ENCODE peak calls at places on chromosomes 16 and 17, in nine cellular contexts. W, G, U, A, X, T, M, H and O are unnamed samples.

GRCh38 chr17:31061678-31062077 is 33.1 kb upstream of the NF1 start:
- DNase-seq in W (peak; percentile 53), G (no peak), U (peak; percentile 48), A (peak; percentile 78), X (no peak), T (no peak), M (no peak), H (peak; percentile 82), O (no peak)

GRCh38 chr17:36862116-36862920 is 75.0 kb upstream of the LHX1 start:
- DNase-seq in W (no peak), G (no peak), U (peak; percentile 96), A (no peak), X (no peak), T (no peak), M (peak; percentile 62), H (peak; percentile 90), O (no peak)

GRCh38 chr17:41678411-41678906 is 10.2 kb upstream of the EIF1 start:
- DNase-seq in W (no peak), G (no peak), U (no peak), A (no peak), X (no peak), T (no peak), M (no peak), H (no peak), O (no peak)

GRCh38 chr17:42535400-42536047 is 517 bp upstream of the NAGLU start:
- DNase-seq in W (no peak), G (no peak), U (no peak), A (no peak), X (no peak), T (no peak), M (no peak), H (no peak), O (no peak)

GRCh38 chr16:57277586-57277985 is 6.9 kb downstream of the PLLP start:
- DNase-seq in W (no peak), G (peak; percentile 83), U (no peak), A (no peak), X (peak; percentile 39), T (no peak), M (no peak), H (no peak), O (peak; percentile 48)

GRCh38 chr17:48051706-48052486 is 3.7 kb downstream of the NFE2L1 start:
- DNase-seq in W (peak; percentile 28), G (peak; percentile 86), U (no peak), A (no peak), X (peak; percentile 93), T (peak; percentile 85), M (no peak), H (peak; percentile 66), O (peak; percentile 42)

GRCh38 chr16:590165-590874 is 454 bp downstream of the RAB40C start:
- DNase-seq in W (peak; percentile 64), G (no peak), U (no peak), A (no peak), X (peak; percentile 87), T (no peak), M (peak; percentile 67), H (peak; percentile 65), O (no peak)

GRCh38 chr16:74291176-74291575 is 5.4 kb upstream of the PSMD7 start:
- DNase-seq in W (no peak), G (no peak), U (no peak), A (no peak), X (no peak), T (no peak), M (no peak), H (no peak), O (no peak)

GRCh38 chr17:46977348-46977747 is 1.7 kb downstream of the RPRML start:
- DNase-seq in W (peak; percentile 93), G (peak; percentile 11), U (peak; percentile 97), A (peak; percentile 98), X (peak; percentile 34), T (peak; percentile 54), M (peak; percentile 51), H (peak; percentile 97), O (peak; percentile 31)

GRCh38 chr17:18008496-18009268 is 30.3 kb downstream of the ATPAF2 start:
- DNase-seq in W (no peak), G (peak; percentile 72), U (peak; percentile 65), A (no peak), X (peak; percentile 43), T (no peak), M (peak; percentile 69), H (no peak), O (no peak)

GRCh38 chr17:42531455-42532354 is 4.3 kb upstream of the NAGLU start:
- DNase-seq in W (peak; percentile 87), G (no peak), U (peak; percentile 93), A (peak; percentile 77), X (peak; percentile 85), T (peak; percentile 70), M (peak; percentile 86), H (peak; percentile 91), O (peak; percentile 74)

GRCh38 chr17:40065771-40066510 is 3.2 kb downstream of the THRA start:
- DNase-seq in W (no peak), G (no peak), U (no peak), A (peak; percentile 33), X (peak; percentile 17), T (no peak), M (no peak), H (peak; percentile 52), O (no peak)
- H3K9ac ChIP-seq in W (peak overlapping the region; percentile 2), G (no peak overlapping the region), U (no peak overlapping the region), A (no peak overlapping the region), X (peak overlapping the region; percentile 2), T (no peak overlapping the region), M (peak overlapping the region; percentile 40), H (no peak overlapping the region), O (no peak overlapping the region)

DNA sequence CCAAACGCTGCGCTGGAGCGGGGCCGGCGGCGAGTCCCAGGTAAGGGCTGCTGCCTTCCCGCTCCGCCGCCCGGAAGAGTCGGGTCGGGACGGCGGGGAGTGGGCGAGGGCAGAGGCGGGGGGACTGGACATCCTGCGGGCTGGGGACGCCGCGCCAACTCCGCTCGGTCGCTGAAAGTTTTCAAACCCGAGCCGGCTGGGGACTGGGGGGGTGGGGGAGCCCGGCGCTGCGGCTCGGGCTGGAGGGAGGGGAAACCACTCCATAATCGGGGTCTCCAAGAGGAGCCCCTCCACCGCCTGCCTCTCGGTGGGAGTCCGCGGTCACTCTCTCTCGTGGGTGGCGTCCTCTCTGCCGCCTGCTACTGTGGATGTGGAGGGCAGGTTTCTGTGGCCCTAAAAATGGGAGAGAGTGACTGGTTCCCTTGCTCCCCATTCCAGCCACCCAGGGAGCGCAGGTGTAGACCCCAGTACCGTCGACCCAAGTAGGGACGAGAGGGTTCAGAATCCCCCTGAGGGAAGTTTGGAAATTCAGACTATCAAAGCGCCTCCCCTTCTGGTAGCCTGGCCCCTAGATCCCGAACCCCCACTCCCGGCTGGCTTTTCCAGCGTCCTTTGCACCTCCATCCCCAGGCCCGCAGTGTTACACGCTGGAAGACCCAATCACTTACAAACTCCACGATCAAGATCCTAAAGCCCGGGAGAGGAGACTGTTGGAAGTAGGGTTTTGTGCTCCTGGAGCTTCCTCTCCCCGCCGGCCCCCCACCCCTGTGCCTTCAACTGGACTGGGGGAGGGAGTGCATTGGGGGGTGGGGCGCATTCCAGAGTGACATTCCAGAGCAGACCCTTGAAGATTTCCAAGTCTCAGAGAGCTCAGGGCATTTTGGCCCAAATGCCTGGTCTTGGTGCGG is 850 bp downstream of the GPRC5C start:
- DNase-seq in W (peak; percentile 69), G (no peak), U (peak; percentile 67), A (peak; percentile 47), X (no peak), T (no peak), M (no peak), H (peak; percentile 81), O (no peak)
- H3K9ac ChIP-seq in W (peak overlapping the region; percentile 25), G (peak overlapping the region; percentile 26), U (peak overlapping the region; percentile 72), A (peak overlapping the region; percentile 35), X (no peak overlapping the region), T (peak overlapping the region; percentile 99), M (no peak overlapping the region), H (peak overlapping the region; percentile 92), O (peak overlapping the region; percentile 81)

GRCh38 chr16:88983771-88984687 is 7.0 kb upstream of the CBFA2T3 start:
- DNase-seq in W (no peak), G (no peak), U (no peak), A (no peak), X (no peak), T (no peak), M (no peak), H (no peak), O (no peak)
- H3K9ac ChIP-seq in W (no peak overlapping the region), G (no peak overlapping the region), U (no peak overlapping the region), A (no peak overlapping the region), X (no peak overlapping the region), T (no peak overlapping the region), M (no peak overlapping the region), H (no peak overlapping the region), O (no peak overlapping the region)

GRCh38 chr17:75739174-75739573 is 17.9 kb downstream of the ITGB4 start:
- DNase-seq in W (no peak), G (no peak), U (no peak), A (no peak), X (no peak), T (no peak), M (no peak), H (no peak), O (no peak)
- H3K9ac ChIP-seq in W (no peak overlapping the region), G (no peak overlapping the region), U (no peak overlapping the region), A (no peak overlapping the region), X (no peak overlapping the region), T (no peak overlapping the region), M (no peak overlapping the region), H (no peak overlapping the region), O (no peak overlapping the region)

DNA sequence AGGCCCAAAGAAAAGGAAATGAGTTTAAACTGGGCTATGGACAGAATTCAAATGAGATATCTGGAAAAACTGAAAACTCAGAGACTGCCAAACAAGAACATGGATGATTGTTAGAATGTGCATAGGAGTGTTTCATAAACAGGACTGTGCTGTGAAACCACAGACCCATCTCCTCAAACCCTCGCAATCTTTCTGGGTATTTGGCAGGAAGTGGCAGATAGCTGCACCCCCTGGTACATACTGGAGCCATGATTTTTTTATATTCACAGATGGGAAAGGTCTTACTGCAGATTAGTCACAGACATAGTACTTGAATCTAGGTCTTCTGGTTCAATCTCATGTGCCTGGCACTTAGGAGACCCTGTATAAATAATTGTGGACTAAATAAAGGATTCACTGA is 145.0 kb downstream of the CCDC182 start:
- DNase-seq in W (no peak), G (peak; percentile 6), U (no peak), A (no peak), X (no peak), T (no peak), M (no peak), H (no peak), O (no peak)
- H3K9ac ChIP-seq in W (no peak overlapping the region), G (no peak overlapping the region), U (no peak overlapping the region), A (no peak overlapping the region), X (no peak overlapping the region), T (no peak overlapping the region), M (no peak overlapping the region), H (no peak overlapping the region), O (no peak overlapping the region)

GRCh38 chr16:16149710-16150116 is 73.6 kb downstream of the ABCC6 start:
- DNase-seq in W (no peak), G (no peak), U (no peak), A (no peak), X (no peak), T (peak; percentile 76), M (no peak), H (no peak), O (no peak)
- H3K9ac ChIP-seq in W (no peak overlapping the region), G (no peak overlapping the region), U (no peak overlapping the region), A (no peak overlapping the region), X (no peak overlapping the region), T (no peak overlapping the region), M (no peak overlapping the region), H (no peak overlapping the region), O (no peak overlapping the region)